ENCODE peak calls at places on chromosome 13, in six cellular contexts. Z, B, Y, R, F and P are unnamed samples.

GRCh38 chr13:41723136-41723535 is 237.8 kb downstream of the VWA8 start:
- DNase-seq in Z (no peak), B (no peak), Y (no peak), R (no peak), F (no peak), P (no peak)

GRCh38 chr13:51620165-51620983 is 36.1 kb downstream of the WDFY2 start:
- DNase-seq in Z (no peak), B (no peak), Y (no peak), R (no peak), F (no peak), P (no peak)

GRCh38 chr13:95411641-95412040 is 110.4 kb upstream of the ABCC4 start:
- DNase-seq in Z (no peak), B (peak; percentile 7), Y (no peak), R (no peak), F (peak; percentile 42), P (no peak)

GRCh38 chr13:39144941-39145533 is 106.8 kb downstream of the NHLRC3 start:
- DNase-seq in Z (no peak), B (peak; percentile 86), Y (peak; percentile 52), R (peak; percentile 33), F (peak; percentile 55), P (peak; percentile 11)

GRCh38 chr13:67283602-67284001 is 53.5 kb upstream of the PCDH9 start:
- DNase-seq in Z (no peak), B (peak; percentile 10), Y (no peak), R (no peak), F (peak; percentile 65), P (no peak)

GRCh38 chr13:31051999-31052398 is 109.7 kb downstream of the HSPH1 start:
- DNase-seq in Z (no peak), B (no peak), Y (no peak), R (no peak), F (no peak), P (no peak)

GRCh38 chr13:30698023-30698422 is 37.3 kb upstream of the ALOX5AP start:
- DNase-seq in Z (no peak), B (peak; percentile 54), Y (no peak), R (no peak), F (peak; percentile 86), P (no peak)

GRCh38 chr13:36612242-36612641 is 61.6 kb upstream of the SERTM1 start:
- DNase-seq in Z (no peak), B (no peak), Y (no peak), R (no peak), F (no peak), P (no peak)

GRCh38 chr13:27921421-27921960 is 1.7 kb downstream of the PDX1 start:
- DNase-seq in Z (peak; percentile 44), B (no peak), Y (no peak), R (no peak), F (no peak), P (no peak)

GRCh38 chr13:27919934-27920676 is at the start of gene PDX1:
- DNase-seq in Z (no peak), B (no peak), Y (peak; percentile 71), R (peak; percentile 56), F (no peak), P (no peak)

GRCh38 chr13:93201992-93202558 is 24.5 kb upstream of the GPC6 start:
- DNase-seq in Z (no peak), B (no peak), Y (no peak), R (no peak), F (no peak), P (no peak)

GRCh38 chr13:110874508-110874960 is 40.3 kb downstream of the ANKRD10 start:
- DNase-seq in Z (peak; percentile 84), B (peak; percentile 78), Y (peak; percentile 94), R (peak; percentile 86), F (peak; percentile 62), P (no peak)

GRCh38 chr13:67493835-67494234 is 263.7 kb upstream of the PCDH9 start:
- DNase-seq in Z (no peak), B (peak; percentile 0), Y (no peak), R (no peak), F (peak; percentile 28), P (no peak)

GRCh38 chr13:21949818-21950429 is 279.1 kb downstream of the FGF9 start:
- DNase-seq in Z (no peak), B (no peak), Y (no peak), R (no peak), F (no peak), P (no peak)

GRCh38 chr13:28636677-28637317 is 22.1 kb upstream of the POMP start:
- DNase-seq in Z (peak; percentile 80), B (peak; percentile 80), Y (peak; percentile 54), R (peak; percentile 65), F (peak; percentile 69), P (no peak)

GRCh38 chr13:62193919-62194318 is 778.3 kb upstream of the PCDH20 start:
- DNase-seq in Z (no peak), B (no peak), Y (no peak), R (no peak), F (no peak), P (no peak)

GRCh38 chr13:74243637-74244526 is 109.7 kb upstream of the KLF12 start:
- DNase-seq in Z (no peak), B (peak; percentile 51), Y (no peak), R (no peak), F (peak; percentile 83), P (peak; percentile 66)

GRCh38 chr13:43304945-43305344 is 281.6 kb downstream of the DNAJC15 start:
- DNase-seq in Z (no peak), B (no peak), Y (no peak), R (no peak), F (no peak), P (no peak)

GRCh38 chr13:89029062-89029461 is 1357.9 kb downstream of the SLITRK5 start:
- DNase-seq in Z (no peak), B (no peak), Y (no peak), R (no peak), F (peak; percentile 26), P (no peak)

DNA sequence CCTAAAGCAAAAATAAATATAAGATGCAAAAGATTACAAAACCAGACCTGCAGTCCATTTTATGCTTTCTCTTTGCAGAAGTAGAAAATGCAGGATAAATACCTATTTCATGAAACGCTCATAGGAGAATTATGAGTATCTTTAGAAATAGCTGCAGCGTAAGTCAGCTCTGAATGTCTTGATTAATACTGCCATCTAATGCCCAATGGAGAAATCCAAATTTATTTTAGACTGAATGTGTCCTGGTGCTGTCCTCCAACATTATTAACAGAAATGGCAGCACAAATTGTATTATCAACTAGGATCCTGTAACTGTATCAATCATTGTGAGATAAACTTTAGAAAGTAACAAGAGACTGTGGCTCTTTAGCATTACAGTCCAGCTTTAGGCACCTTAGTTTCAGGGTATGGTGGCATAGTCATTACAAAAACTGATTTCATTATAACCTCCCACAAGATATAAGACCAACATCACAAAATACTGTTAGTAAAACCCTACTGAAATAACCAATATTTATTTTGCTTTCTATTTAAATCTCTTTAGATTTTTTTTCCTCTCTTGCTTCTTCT is 162.1 kb upstream of the MIR17HG start:
- DNase-seq in Z (no peak), B (peak; percentile 47), Y (no peak), R (no peak), F (peak; percentile 23), P (no peak)
- TF ChIP-seq CTCF in Z (peak; percentile 44), B (peak; percentile 30), Y (no peak), R (no peak), F (no peak), P (peak; percentile 13)

DNA sequence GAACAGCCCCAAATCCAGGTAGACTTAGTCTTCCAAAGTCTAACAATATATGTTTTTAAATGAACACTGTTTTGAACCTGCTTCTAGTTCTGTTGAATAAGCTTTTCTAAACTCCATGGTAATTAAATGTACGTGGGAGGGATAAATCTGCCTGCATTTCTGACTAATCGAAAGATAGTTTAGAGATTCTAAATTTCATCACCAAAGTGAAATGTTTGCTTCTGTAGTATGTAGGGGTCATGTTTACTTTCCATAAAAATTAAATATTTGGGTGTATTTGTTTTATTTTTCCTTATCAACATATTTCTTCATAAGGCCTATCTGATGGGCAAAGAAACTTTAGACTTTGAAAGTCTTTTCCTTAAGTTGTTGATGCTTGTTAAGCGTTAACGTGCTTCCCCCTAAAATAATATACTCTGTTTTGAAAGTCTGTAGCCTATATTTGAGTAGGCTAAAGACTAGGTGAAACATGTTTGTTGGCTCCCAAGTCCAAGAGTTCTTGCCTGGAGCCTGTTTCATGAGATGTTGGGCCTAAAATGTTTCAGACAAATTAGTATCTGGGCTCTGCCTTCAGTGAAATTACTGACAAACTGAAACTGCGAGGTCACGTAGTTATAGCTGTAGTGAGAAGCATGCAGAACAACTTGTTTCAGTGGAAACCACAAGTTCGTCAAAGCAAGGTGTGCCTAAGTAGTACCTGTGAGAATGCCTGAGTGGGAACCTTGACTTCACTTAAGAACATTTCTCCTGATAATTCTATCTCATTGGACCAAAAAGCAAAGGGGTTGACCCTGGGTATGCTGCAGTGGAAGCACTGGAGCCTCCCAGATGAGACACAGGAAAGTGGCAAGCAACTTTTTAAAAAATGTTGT is 126.2 kb downstream of the LMO7 start:
- DNase-seq in Z (no peak), B (no peak), Y (peak; percentile 36), R (no peak), F (no peak), P (no peak)
- H3K4me3 ChIP-seq in Z (no peak overlapping the region), B (no peak overlapping the region), Y (peak overlapping the region; percentile 30), R (no peak overlapping the region), F (peak overlapping the region; percentile 25), P (no peak overlapping the region)

GRCh38 chr13:83884141-83884540 is 1.9 kb upstream of the SLITRK1 start:
- DNase-seq in Z (no peak), B (no peak), Y (no peak), R (no peak), F (no peak), P (no peak)

GRCh38 chr13:83883061-83883523 is 818 bp upstream of the SLITRK1 start:
- DNase-seq in Z (no peak), B (no peak), Y (no peak), R (no peak), F (no peak), P (no peak)

GRCh38 chr13:83881031-83881727 is 1.1 kb downstream of the SLITRK1 start:
- DNase-seq in Z (no peak), B (no peak), Y (no peak), R (no peak), F (no peak), P (no peak)

GRCh38 chr13:83881917-83882625 is at the start of gene SLITRK1:
- DNase-seq in Z (peak; percentile 40), B (peak; percentile 69), Y (no peak), R (no peak), F (peak; percentile 74), P (peak; percentile 19)

GRCh38 chr13:83882626-83882959 is 319 bp upstream of the SLITRK1 start:
- DNase-seq in Z (no peak), B (no peak), Y (no peak), R (no peak), F (no peak), P (no peak)
- H3K27me3 ChIP-seq in Z (no peaks in the 10 kb centered on the region), B (peaks cover 81% of the 10 kb centered on the region), Y (no peaks in the 10 kb centered on the region), R (peaks cover 47% of the 10 kb centered on the region), F (no peaks in the 10 kb centered on the region), P (peaks cover 5% of the 10 kb centered on the region)

GRCh38 chr13:46052314-46053161 is at the start of gene ZC3H13:
- DNase-seq in Z (peak; percentile 93), B (peak; percentile 97), Y (peak; percentile 96), R (peak; percentile 94), F (peak; percentile 97), P (peak; percentile 75)
- TF ChIP-seq CTCF in Z (peak; percentile 44), B (peak; percentile 33), Y (no peak), R (peak; percentile 25), F (peak; percentile 31), P (peak; percentile 36)